ENCODE peak calls at places on chromosomes 16 and 17, in nine cellular contexts. A, G, Q, J, W, Z, I, V and X are unnamed samples. For H3K9me3, the result is how much of the 10 kb centered on the place peaks cover.

GRCh38 chr16:67161595-67162058 is 1.9 kb downstream of the FBXL8 start:
- DNase-seq in Z (no peak), G (no peak), V (peak), Q (no peak), A (no peak), I (no peak), W (no peak), J (no peak), X (no peak)

GRCh38 chr17:60139438-60140285 is 10.1 kb upstream of the CA4 start:
- DNase-seq in Q (peak), Z (peak), W (peak), V (peak), A (peak), G (peak), J (peak), I (peak), X (peak)

GRCh38 chr17:50280801-50281441 is 6.7 kb downstream of the TMEM92 start:
- DNase-seq in I (no peak), W (no peak), A (no peak), V (no peak), J (no peak), Z (no peak), G (no peak), Q (no peak), X (no peak)

GRCh38 chr17:80605326-80606066 is 60.9 kb downstream of the RPTOR start:
- DNase-seq in V (no peak), Q (no peak), I (peak), A (no peak), Z (no peak), J (peak), W (peak), G (no peak), X (no peak)

GRCh38 chr17:1779571-1780074 is 17.8 kb downstream of the SERPINF1 start:
- DNase-seq in J (no peak), G (no peak), Z (no peak), A (peak), Q (peak), W (peak), V (peak), I (no peak), X (no peak)

GRCh38 chr17:58120195-58120822 is 27.9 kb upstream of the OR4D1 start:
- DNase-seq in W (peak), J (no peak), I (peak), Q (no peak), Z (peak), V (peak), A (peak), G (peak), X (no peak)

GRCh38 chr17:16419074-16419928 is 3.9 kb downstream of the TRPV2 start:
- DNase-seq in V (no peak), W (peak), Z (no peak), J (peak), A (no peak), G (no peak), Q (peak), I (no peak), X (no peak)

GRCh38 chr16:56625943-56626654 is 518 bp downstream of the MT1E start:
- DNase-seq in A (peak), V (no peak), Q (peak), G (no peak), W (peak), J (no peak), Z (no peak), I (no peak), X (no peak)

GRCh38 chr16:30028438-30029093 is 2.5 kb downstream of the TLCD3B start:
- DNase-seq in V (no peak), G (no peak), W (no peak), J (no peak), I (no peak), Z (no peak), A (no peak), Q (no peak), X (no peak)

GRCh38 chr17:79802736-79803420 is 6.0 kb upstream of the CBX8 start:
- DNase-seq in Q (no peak), G (no peak), J (no peak), W (no peak), V (no peak), Z (no peak), A (no peak), I (no peak), X (no peak)

GRCh38 chr17:65856865-65857264 is 295.4 kb upstream of the AXIN2 start:
- DNase-seq in Q (no peak), V (no peak), I (no peak), G (no peak), W (peak), A (no peak), J (no peak), Z (no peak), X (no peak)

GRCh38 chr17:80272366-80272765 is 11.7 kb downstream of the RNF213 start:
- DNase-seq in I (no peak), W (no peak), Q (no peak), Z (no peak), G (no peak), A (no peak), V (no peak), J (no peak), X (no peak)

GRCh38 chr16:22296225-22297113 is 740 bp upstream of the POLR3E start:
- DNase-seq in I (no peak), A (no peak), W (no peak), V (no peak), G (no peak), J (no peak), Z (no peak), Q (peak), X (no peak)

GRCh38 chr17:61409301-61410099 is 9.9 kb downstream of the TBX2 start:
- DNase-seq in A (peak), J (peak), I (no peak), Z (peak), W (peak), V (peak), G (peak), Q (peak), X (peak)

GRCh38 chr16:55126456-55126855 is 195.8 kb downstream of the IRX5 start:
- DNase-seq in J (no peak), W (no peak), Z (no peak), V (no peak), Q (no peak), A (no peak), I (no peak), G (no peak), X (no peak)
- H3K9me3 ChIP-seq in J (under half), W (under half), Z (under half), V (under half), Q (under half), A (under half), I (under half), G (under half), X (under half)

GRCh38 chr16:31893824-31894223 is 20.2 kb downstream of the ZNF267 start:
- DNase-seq in W (no peak), Z (no peak), I (no peak), G (no peak), A (no peak), V (no peak), Q (no peak), J (no peak), X (no peak)
- H3K9me3 ChIP-seq in W (under half), Z (under half), I (under half), G (under half), A (under half), V (under half), Q (under half), J (half or more), X (under half)

GRCh38 chr17:55411463-55411855 is 10.2 kb downstream of the MMD start:
- DNase-seq in A (no peak), Z (no peak), V (no peak), Q (no peak), G (no peak), J (no peak), I (no peak), W (no peak), X (no peak)

GRCh38 chr17:55416470-55417052 is 5.1 kb downstream of the MMD start:
- DNase-seq in Z (no peak), I (no peak), V (no peak), W (peak), J (no peak), A (no peak), Q (no peak), G (no peak), X (no peak)

GRCh38 chr17:55416000-55416399 is 5.6 kb downstream of the MMD start:
- DNase-seq in Q (no peak), W (no peak), Z (no peak), V (no peak), A (no peak), I (no peak), J (no peak), G (no peak), X (no peak)

GRCh38 chr17:55414983-55415382 is 6.7 kb downstream of the MMD start:
- DNase-seq in W (no peak), V (no peak), G (no peak), A (no peak), Z (no peak), I (no peak), J (no peak), Q (no peak), X (no peak)

DNA sequence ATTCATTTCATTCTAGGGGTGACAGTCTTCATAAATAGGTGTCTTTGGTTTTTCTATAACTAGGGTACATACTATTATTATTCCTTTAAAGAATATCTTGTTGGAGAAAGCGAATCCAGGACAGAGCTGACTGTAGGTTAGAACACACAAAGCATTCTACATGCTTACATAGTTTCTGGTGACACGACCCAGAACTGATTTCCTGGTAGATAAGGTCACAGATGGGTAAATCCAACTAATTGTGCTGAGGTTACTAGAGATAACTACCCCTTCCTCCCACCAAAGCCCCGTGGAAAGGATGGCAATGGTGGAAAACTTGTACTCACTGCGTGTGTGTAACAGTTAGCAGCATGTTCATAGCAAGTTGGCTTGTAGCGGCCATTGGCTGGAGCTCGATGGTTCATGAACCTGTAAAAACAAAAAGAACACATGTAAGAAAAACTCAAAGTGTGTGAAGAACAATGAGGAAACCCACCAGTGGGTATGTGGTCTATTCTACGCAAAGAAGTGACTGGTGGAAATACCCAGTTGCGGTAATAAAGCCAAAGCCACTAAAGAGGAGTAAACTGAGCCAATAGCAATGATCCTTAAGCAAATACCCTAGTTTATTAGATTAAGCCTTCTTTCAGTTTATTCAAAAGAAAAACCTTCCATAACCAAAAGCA is 7.7 kb downstream of the MMD start:
- DNase-seq in Q (no peak), W (no peak), J (no peak), I (no peak), Z (no peak), V (no peak), G (no peak), A (no peak), X (no peak)
- H3K9me3 ChIP-seq in Q (under half), W (under half), J (under half), I (under half), Z (under half), V (under half), G (under half), A (under half), X (under half)

DNA sequence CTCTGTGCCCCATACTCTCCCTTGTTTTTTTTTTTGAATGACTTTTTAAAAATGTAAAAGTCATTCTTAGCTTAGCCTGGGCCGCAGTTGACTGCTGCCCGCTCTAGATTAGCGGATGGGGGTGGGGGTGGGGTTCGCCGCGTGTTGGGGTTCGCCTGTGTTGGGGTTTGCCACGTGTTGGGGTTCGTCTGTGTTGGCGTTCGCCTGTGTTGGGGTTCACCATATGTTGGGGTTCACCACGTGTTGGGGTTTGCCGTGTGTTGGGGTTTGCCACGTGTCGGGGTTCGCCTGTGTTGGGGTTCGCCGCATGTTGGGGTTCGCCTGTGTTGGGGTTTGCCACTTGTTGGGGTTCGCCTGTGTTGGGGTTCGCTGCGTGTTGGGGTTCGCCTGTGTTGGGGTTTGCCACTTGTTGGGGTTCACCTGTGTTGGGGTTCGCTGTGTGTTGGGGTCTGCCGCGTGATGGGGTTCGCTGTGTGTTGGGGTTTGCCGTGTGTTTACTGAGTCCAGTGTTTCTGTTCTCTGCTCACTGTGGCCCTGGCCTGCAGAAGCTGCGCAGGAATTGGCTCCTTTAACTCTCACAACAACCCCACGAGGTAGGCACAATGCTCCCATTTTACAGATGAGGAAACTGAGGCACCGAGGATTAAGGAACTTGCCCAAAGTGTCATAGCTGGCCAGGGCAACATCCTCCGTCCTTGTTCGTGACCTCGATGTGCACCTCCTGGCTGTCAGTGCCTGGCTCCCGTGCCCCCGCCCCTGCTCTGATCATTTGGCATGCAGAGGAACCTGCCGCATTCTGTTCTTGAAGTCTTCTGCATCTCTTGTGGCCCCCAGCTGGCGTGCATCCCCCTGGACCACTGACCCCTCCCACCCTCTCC is 96.6 kb upstream of the CIBAR2 start:
- DNase-seq in W (no peak), G (no peak), V (no peak), A (no peak), J (no peak), I (no peak), Q (no peak), Z (no peak), X (no peak)
- H3K9me3 ChIP-seq in W (under half), G (under half), V (under half), A (under half), J (under half), I (under half), Q (under half), Z (under half), X (under half)

GRCh38 chr16:31767267-31767666 is 106.3 kb upstream of the ZNF267 start:
- DNase-seq in W (no peak), G (no peak), Z (no peak), J (no peak), Q (no peak), I (no peak), A (no peak), V (no peak), X (no peak)

GRCh38 chr16:31764103-31764502 is 109.5 kb upstream of the ZNF267 start:
- DNase-seq in G (no peak), Z (no peak), Q (no peak), I (no peak), W (no peak), V (no peak), A (no peak), J (no peak), X (no peak)
- H3K9me3 ChIP-seq in G (under half), Z (under half), Q (half or more), I (half or more), W (under half), V (under half), A (under half), J (half or more), X (under half)

DNA sequence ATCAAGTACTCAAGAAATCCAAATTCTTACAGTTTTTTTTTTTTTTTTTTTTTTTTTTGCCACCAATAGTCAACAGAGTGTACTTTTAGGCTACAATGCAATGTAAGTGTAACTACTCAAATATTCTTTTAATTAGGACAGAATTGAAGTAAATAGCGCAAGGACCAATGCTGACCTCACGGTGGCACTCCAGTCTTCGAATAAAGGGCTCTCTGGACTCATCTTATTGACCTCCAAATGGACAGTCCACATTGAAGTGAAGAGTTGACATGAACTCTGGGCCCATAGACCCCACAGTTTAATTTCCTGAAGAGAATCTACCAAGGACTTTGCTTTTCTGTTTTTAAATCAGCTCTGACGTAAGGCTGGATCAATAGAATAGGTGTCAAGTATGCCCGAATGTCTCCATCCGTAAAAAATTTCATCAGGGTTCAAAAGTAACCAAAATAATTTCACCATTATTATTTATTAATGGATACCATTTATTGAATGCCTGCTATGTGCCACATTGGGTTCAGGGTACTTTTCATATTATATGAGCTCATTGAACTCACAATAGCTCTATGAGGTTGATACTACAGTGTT is 7.3 kb upstream of the DDX52 start:
- DNase-seq in W (peak), A (no peak), J (peak), V (no peak), I (no peak), G (no peak), Z (no peak), Q (no peak), X (no peak)
- H3K9me3 ChIP-seq in W (under half), A (under half), J (under half), V (under half), I (under half), G (under half), Z (under half), Q (under half), X (under half)

GRCh38 chr17:63290784-63291183 is 155.3 kb downstream of the CYB561 start:
- DNase-seq in Z (no peak), J (no peak), A (no peak), I (no peak), G (no peak), W (no peak), Q (no peak), V (no peak), X (no peak)

GRCh38 chr17:63289931-63290330 is 156.2 kb downstream of the CYB561 start:
- DNase-seq in Q (no peak), G (no peak), A (no peak), I (no peak), J (no peak), W (no peak), Z (no peak), V (no peak), X (no peak)

GRCh38 chr17:63286254-63286653 is 159.9 kb downstream of the CYB561 start:
- DNase-seq in J (no peak), Q (no peak), W (no peak), A (no peak), G (no peak), V (no peak), Z (no peak), I (no peak), X (no peak)

GRCh38 chr17:63282455-63282854 is 163.7 kb downstream of the CYB561 start:
- DNase-seq in J (no peak), V (no peak), I (no peak), Z (no peak), Q (no peak), W (no peak), A (no peak), G (no peak), X (no peak)

GRCh38 chr17:63285566-63285965 is 160.5 kb downstream of the CYB561 start:
- DNase-seq in G (no peak), Q (no peak), Z (no peak), W (peak), J (no peak), I (no peak), V (no peak), A (no peak), X (no peak)
- H3K9me3 ChIP-seq in G (under half), Q (under half), Z (under half), W (under half), J (under half), I (under half), V (under half), A (under half), X (under half)

GRCh38 chr17:55433629-55434422 is 12.2 kb upstream of the MMD start:
- DNase-seq in V (peak), Q (peak), Z (no peak), J (peak), W (peak), A (no peak), G (no peak), I (no peak), X (no peak)
- H3K9me3 ChIP-seq in V (under half), Q (under half), Z (under half), J (under half), W (under half), A (under half), G (under half), I (under half), X (under half)

GRCh38 chr16:75172578-75172977 is 24.3 kb downstream of the ZFP1 start:
- DNase-seq in G (no peak), W (no peak), A (no peak), Z (no peak), I (no peak), J (no peak), Q (no peak), V (no peak), X (no peak)
- H3K9me3 ChIP-seq in G (under half), W (under half), A (under half), Z (under half), I (half or more), J (half or more), Q (under half), V (under half), X (under half)